ENCODE peak calls at places on chromosomes 5 and 9, in five cellular contexts. One of them, this sample, is unnamed.
A peak's percentile ranks its signal among the peaks of the same experiment; 100 is the strongest.

GRCh38 chr5:88829773-88830172 is 53.2 kb downstream of the MEF2C start:
- DNase-seq in transverse colon: no peak
- DNase-seq in T-helper 1 cell: no peak
- DNase-seq in GM12865: no peak
- DNase-seq in stimulated activated CD4-positive, alpha-beta T cell treated with anti-CD3 and anti-CD28 coated beads, Interleukin-2, amount 100 ng/mL, for 48 hours: no peak
- DNase-seq in this sample: no peak

GRCh38 chr9:136202449-136203405 is 2.2 kb downstream of the LHX3 start:
- DNase-seq in transverse colon: no peak
- DNase-seq in GM12865: no peak
- DNase-seq in T-helper 1 cell: no peak
- DNase-seq in stimulated activated CD4-positive, alpha-beta T cell treated with anti-CD3 and anti-CD28 coated beads, Interleukin-2, amount 100 ng/mL, for 48 hours: no peak
- DNase-seq in this sample: no peak

GRCh38 chr5:176743828-176744583 is 66.4 kb upstream of the UNC5A start:
- DNase-seq in stimulated activated CD4-positive, alpha-beta T cell treated with anti-CD3 and anti-CD28 coated beads, Interleukin-2, amount 100 ng/mL, for 48 hours: no peak
- DNase-seq in transverse colon: no peak
- DNase-seq in T-helper 1 cell: no peak
- DNase-seq in GM12865: no peak
- DNase-seq in this sample: no peak

GRCh38 chr5:173500213-173500560 is 116.3 kb downstream of the BOD1 start:
- DNase-seq in T-helper 1 cell: no peak
- DNase-seq in GM12865: no peak
- DNase-seq in stimulated activated CD4-positive, alpha-beta T cell treated with anti-CD3 and anti-CD28 coated beads, Interleukin-2, amount 100 ng/mL, for 48 hours: no peak
- DNase-seq in transverse colon: no peak
- DNase-seq in this sample: no peak

GRCh38 chr9:10255758-10256157 is 357.0 kb downstream of the PTPRD start:
- DNase-seq in stimulated activated CD4-positive, alpha-beta T cell treated with anti-CD3 and anti-CD28 coated beads, Interleukin-2, amount 100 ng/mL, for 48 hours: no peak
- DNase-seq in T-helper 1 cell: no peak
- DNase-seq in transverse colon: no peak
- DNase-seq in GM12865: no peak
- DNase-seq in this sample: no peak

GRCh38 chr5:111165058-111165457 is 59.1 kb upstream of the CAMK4 start:
- DNase-seq in transverse colon: no peak
- DNase-seq in stimulated activated CD4-positive, alpha-beta T cell treated with anti-CD3 and anti-CD28 coated beads, Interleukin-2, amount 100 ng/mL, for 48 hours: no peak
- DNase-seq in T-helper 1 cell: no peak
- DNase-seq in GM12865: no peak
- DNase-seq in this sample: no peak

GRCh38 chr5:54533541-54534179 is 16.1 kb downstream of the SNX18 start:
- DNase-seq in T-helper 1 cell: no peak
- DNase-seq in stimulated activated CD4-positive, alpha-beta T cell treated with anti-CD3 and anti-CD28 coated beads, Interleukin-2, amount 100 ng/mL, for 48 hours: no peak
- DNase-seq in transverse colon: no peak
- DNase-seq in GM12865: no peak
- DNase-seq in this sample: no peak

GRCh38 chr5:167530548-167530947 is 760.9 kb upstream of the WWC1 start:
- DNase-seq in stimulated activated CD4-positive, alpha-beta T cell treated with anti-CD3 and anti-CD28 coated beads, Interleukin-2, amount 100 ng/mL, for 48 hours: no peak
- DNase-seq in GM12865: no peak
- DNase-seq in transverse colon: no peak
- DNase-seq in T-helper 1 cell: no peak
- DNase-seq in this sample: no peak

GRCh38 chr9:37152365-37152764 is 32.0 kb downstream of the ZCCHC7 start:
- DNase-seq in transverse colon: no peak
- DNase-seq in T-helper 1 cell: no peak
- DNase-seq in GM12865: no peak
- DNase-seq in stimulated activated CD4-positive, alpha-beta T cell treated with anti-CD3 and anti-CD28 coated beads, Interleukin-2, amount 100 ng/mL, for 48 hours: no peak
- DNase-seq in this sample: no peak

GRCh38 chr5:93599427-93600146 is 16.6 kb downstream of the NR2F1 start:
- DNase-seq in GM12865: no peak
- DNase-seq in stimulated activated CD4-positive, alpha-beta T cell treated with anti-CD3 and anti-CD28 coated beads, Interleukin-2, amount 100 ng/mL, for 48 hours: no peak
- DNase-seq in transverse colon: no peak
- DNase-seq in T-helper 1 cell: no peak
- DNase-seq in this sample: no peak

GRCh38 chr9:125889524-125890473 is 142.6 kb downstream of the PBX3 start:
- DNase-seq in stimulated activated CD4-positive, alpha-beta T cell treated with anti-CD3 and anti-CD28 coated beads, Interleukin-2, amount 100 ng/mL, for 48 hours: peak; percentile 24
- DNase-seq in transverse colon: peak; percentile 11
- DNase-seq in T-helper 1 cell: no peak
- DNase-seq in GM12865: peak; percentile 16
- DNase-seq in this sample: peak; percentile 24

GRCh38 chr5:149283611-149284480 is 12.2 kb downstream of the AFAP1L1 start:
- DNase-seq in stimulated activated CD4-positive, alpha-beta T cell treated with anti-CD3 and anti-CD28 coated beads, Interleukin-2, amount 100 ng/mL, for 48 hours: no peak
- DNase-seq in transverse colon: no peak
- DNase-seq in GM12865: no peak
- DNase-seq in T-helper 1 cell: no peak
- DNase-seq in this sample: no peak